ENCODE peak calls at places on chromosomes 2 and 18, in seven cellular contexts. A is stimulated activated CD4-positive, alpha-beta T cell treated with anti-CD3 and anti-CD28 coated beads, TNF-alpha, amount 100 ng/mL, for 4 hours; S is ACHN; G is activated naive CD4-positive, alpha-beta T cell; T is GM18507; C is astrocyte; B is GM20000. H is an unnamed sample.
A peak's percentile ranks its signal among the peaks of the same experiment; 100 is the strongest.

GRCh38 chr2:29879456-29879855 is 41.9 kb downstream of the ALK start:
- DNase-seq in A (no peak), S (no peak), G (no peak), T (no peak), C (no peak), B (no peak), H (no peak)

GRCh38 chr2:235017441-235017840 is 65.6 kb downstream of the SH3BP4 start:
- DNase-seq in A (no peak), S (no peak), G (no peak), T (no peak), C (no peak), B (no peak), H (no peak)

GRCh38 chr2:11955883-11956282 is 209.5 kb downstream of the LPIN1 start:
- DNase-seq in A (no peak), S (no peak), G (no peak), T (no peak), C (no peak), B (no peak), H (no peak)

GRCh38 chr2:166700079-166700478 is 188.2 kb upstream of the XIRP2 start:
- DNase-seq in A (no peak), S (no peak), G (no peak), T (no peak), C (no peak), B (no peak), H (no peak)

GRCh38 chr2:19944205-19944845 is 42.5 kb upstream of the TTC32 start:
- DNase-seq in A (no peak), S (no peak), G (no peak), T (no peak), C (no peak), B (no peak), H (no peak)

GRCh38 chr18:8998481-8999217 is 103.8 kb upstream of the NDUFV2 start:
- DNase-seq in A (no peak), S (no peak), G (no peak), T (no peak), C (peak; percentile 57), B (no peak), H (no peak)

GRCh38 chr2:234163510-234163909 is 113.0 kb downstream of the SPP2 start:
- DNase-seq in A (no peak), S (no peak), G (no peak), T (no peak), C (no peak), B (no peak), H (no peak)

GRCh38 chr2:234320098-234320497 is 176.8 kb downstream of the ARL4C start:
- DNase-seq in A (no peak), S (no peak), G (no peak), T (no peak), C (no peak), B (no peak), H (no peak)

GRCh38 chr2:5164806-5165525 is 527.2 kb upstream of the SOX11 start:
- DNase-seq in A (no peak), S (peak; percentile 21), G (no peak), T (no peak), C (peak; percentile 92), B (no peak), H (no peak)

GRCh38 chr2:9102861-9103662 is 99.6 kb upstream of the MBOAT2 start:
- DNase-seq in A (no peak), S (no peak), G (no peak), T (no peak), C (peak; percentile 48), B (no peak), H (no peak)

GRCh38 chr18:64888956-64889355 is 740.1 kb upstream of the LINC00305 start:
- DNase-seq in A (no peak), S (no peak), G (no peak), T (no peak), C (no peak), B (no peak), H (no peak)

GRCh38 chr18:62334110-62334509 is 9.0 kb downstream of the TNFRSF11A start:
- DNase-seq in A (no peak), S (peak; percentile 35), G (no peak), T (no peak), C (peak; percentile 36), B (no peak), H (no peak)